ENCODE peak calls at places on chromosomes 6 and 20, in six cellular contexts. F, X, V, C, I and D are unnamed samples.
A peak's percentile ranks its signal among the peaks of the same experiment; 100 is the strongest.

GRCh38 chr6:13573669-13574110 is 711 bp upstream of the SIRT5 start:
- DNase-seq in F (peak; percentile 13), X (no peak), V (peak; percentile 3), C (peak; percentile 52), I (no peak), D (peak; percentile 28)

GRCh38 chr6:126170433-126170832 is 169.5 kb upstream of the CENPW start:
- DNase-seq in F (no peak), X (no peak), V (no peak), C (no peak), I (no peak), D (no peak)

GRCh38 chr6:8958894-8959511 is 523.7 kb upstream of the SLC35B3 start:
- DNase-seq in F (no peak), X (no peak), V (no peak), C (peak; percentile 17), I (no peak), D (no peak)

GRCh38 chr20:36792422-36792821 is 18.9 kb upstream of the DSN1 start:
- DNase-seq in F (peak; percentile 31), X (peak; percentile 56), V (peak; percentile 68), C (peak; percentile 76), I (no peak), D (peak; percentile 42)

GRCh38 chr6:122788208-122788607 is 850 bp upstream of the SMPDL3A start:
- DNase-seq in F (no peak), X (no peak), V (no peak), C (no peak), I (no peak), D (no peak)

GRCh38 chr20:63708301-63709148 is 686 bp downstream of the ZGPAT start:
- DNase-seq in F (no peak), X (no peak), V (no peak), C (no peak), I (no peak), D (peak; percentile 20)

GRCh38 chr6:102390541-102390940 is 997.0 kb downstream of the GRIK2 start:
- DNase-seq in F (no peak), X (no peak), V (no peak), C (no peak), I (no peak), D (no peak)

GRCh38 chr6:33837971-33838665 is 34.3 kb upstream of the MLN start:
- DNase-seq in F (no peak), X (no peak), V (no peak), C (peak; percentile 55), I (peak; percentile 23), D (peak; percentile 77)

GRCh38 chr20:14232650-14233049 is 104.8 kb downstream of the FLRT3 start:
- DNase-seq in F (no peak), X (no peak), V (no peak), C (no peak), I (no peak), D (no peak)

GRCh38 chr20:14234666-14235295 is 102.6 kb downstream of the FLRT3 start:
- DNase-seq in F (no peak), X (no peak), V (no peak), C (peak; percentile 74), I (no peak), D (no peak)

GRCh38 chr20:14235355-14235754 is 102.1 kb downstream of the FLRT3 start:
- DNase-seq in F (no peak), X (no peak), V (no peak), C (peak; percentile 89), I (no peak), D (no peak)
- TF ChIP-seq CTCF in F (no peak), X (no peak), V (no peak), C (no peak), I (no peak), D (no peak)

GRCh38 chr20:41181567-41181966 is 44.2 kb downstream of the PLCG1 start:
- DNase-seq in F (no peak), X (no peak), V (no peak), C (no peak), I (peak; percentile 18), D (no peak)
- H3K36me3 ChIP-seq in F (no peaks in the 10 kb centered on the region), X (peaks cover 1% of the 10 kb centered on the region), V (no peaks in the 10 kb centered on the region), C (peaks cover 1% of the 10 kb centered on the region), I (no peaks in the 10 kb centered on the region), D (no peaks in the 10 kb centered on the region)

GRCh38 chr6:155939253-155939652 is 483.6 kb upstream of the NOX3 start:
- DNase-seq in F (no peak), X (no peak), V (no peak), C (no peak), I (no peak), D (no peak)

GRCh38 chr6:155936127-155936526 is 480.5 kb upstream of the NOX3 start:
- DNase-seq in F (no peak), X (no peak), V (no peak), C (no peak), I (no peak), D (no peak)

GRCh38 chr6:155936551-155936950 is 480.9 kb upstream of the NOX3 start:
- DNase-seq in F (no peak), X (no peak), V (no peak), C (no peak), I (no peak), D (no peak)
- H3K9me3 ChIP-seq in F (no peaks in the 10 kb centered on the region), X (no peaks in the 10 kb centered on the region), V (no peaks in the 10 kb centered on the region), C (no peaks in the 10 kb centered on the region), I (no peaks in the 10 kb centered on the region), D (no peaks in the 10 kb centered on the region)

GRCh38 chr20:22385602-22386299 is 198.6 kb downstream of the FOXA2 start:
- DNase-seq in F (no peak), X (no peak), V (no peak), C (no peak), I (no peak), D (no peak)
- TF ChIP-seq CTCF in F (peak; percentile 15), X (peak; percentile 54), V (peak; percentile 51), C (no peak), I (no peak), D (no peak)